ENCODE peak calls at places on chromosomes 7 and 10, in nine cellular contexts. D, N, H, Z, V, Q, O, P and M are unnamed samples.
A peak's percentile ranks its signal among the peaks of the same experiment; 100 is the strongest.

GRCh38 chr10:114623661-114624294 is 34.3 kb downstream of the ABLIM1 start:
- DNase-seq in D (no peak), N (no peak), H (peak; percentile 77), Z (no peak), V (no peak), Q (peak; percentile 52), O (peak; percentile 78), P (peak; percentile 69), M (no peak)

GRCh38 chr7:36777062-36777461 is 52.8 kb upstream of the AOAH start:
- DNase-seq in D (no peak), N (no peak), H (no peak), Z (no peak), V (no peak), Q (no peak), O (no peak), P (no peak), M (no peak)

GRCh38 chr10:49558194-49558593 is 19.3 kb upstream of the ERCC6 start:
- DNase-seq in D (no peak), N (no peak), H (no peak), Z (no peak), V (no peak), Q (no peak), O (no peak), P (no peak), M (no peak)

GRCh38 chr7:25391295-25391861 is 163.1 kb upstream of the NPVF start:
- DNase-seq in D (no peak), N (no peak), H (peak; percentile 9), Z (no peak), V (no peak), Q (no peak), O (no peak), P (no peak), M (peak; percentile 14)

GRCh38 chr10:124740374-124741280 is 3.6 kb downstream of the FAM53B start:
- DNase-seq in D (peak; percentile 54), N (peak; percentile 86), H (no peak), Z (no peak), V (peak; percentile 91), Q (peak; percentile 51), O (no peak), P (no peak), M (peak; percentile 79)

GRCh38 chr10:119421887-119422684 is 120.4 kb downstream of the RGS10 start:
- DNase-seq in D (no peak), N (no peak), H (no peak), Z (no peak), V (peak; percentile 80), Q (no peak), O (no peak), P (no peak), M (no peak)

GRCh38 chr7:77765906-77766800 is 32.1 kb downstream of the TMEM60 start:
- DNase-seq in D (no peak), N (no peak), H (no peak), Z (no peak), V (no peak), Q (no peak), O (no peak), P (no peak), M (no peak)

GRCh38 chr10:49568235-49568634 is 29.3 kb upstream of the ERCC6 start:
- DNase-seq in D (no peak), N (no peak), H (peak; percentile 31), Z (no peak), V (no peak), Q (no peak), O (no peak), P (peak; percentile 88), M (peak; percentile 17)

GRCh38 chr7:10998984-10999757 is 25.5 kb downstream of the PHF14 start:
- DNase-seq in D (no peak), N (no peak), H (peak; percentile 15), Z (no peak), V (no peak), Q (no peak), O (no peak), P (no peak), M (no peak)

GRCh38 chr10:130720235-130720634 is 584.0 kb downstream of the GLRX3 start:
- DNase-seq in D (no peak), N (no peak), H (no peak), Z (no peak), V (no peak), Q (no peak), O (no peak), P (no peak), M (no peak)

GRCh38 chr10:13775786-13776780 is 189.3 kb downstream of the PRPF18 start:
- DNase-seq in D (no peak), N (no peak), H (peak; percentile 68), Z (no peak), V (no peak), Q (no peak), O (peak; percentile 40), P (no peak), M (no peak)

GRCh38 chr10:133279266-133279960 is 2.7 kb upstream of the ADAM8 start:
- DNase-seq in D (no peak), N (no peak), H (no peak), Z (no peak), V (no peak), Q (no peak), O (no peak), P (no peak), M (no peak)

GRCh38 chr10:132543916-132544743 is 6.5 kb downstream of the INPP5A start:
- DNase-seq in D (no peak), N (peak; percentile 56), H (no peak), Z (no peak), V (peak; percentile 27), Q (peak; percentile 8), O (no peak), P (no peak), M (no peak)

GRCh38 chr7:116441534-116441933 is 58.0 kb upstream of the CAV2 start:
- DNase-seq in D (no peak), N (no peak), H (no peak), Z (no peak), V (no peak), Q (no peak), O (peak; percentile 67), P (peak; percentile 52), M (no peak)

GRCh38 chr10:131727612-131728011 is 173.2 kb upstream of the PPP2R2D start:
- DNase-seq in D (no peak), N (peak; percentile 42), H (no peak), Z (no peak), V (peak; percentile 38), Q (no peak), O (no peak), P (no peak), M (no peak)

GRCh38 chr7:42426163-42426562 is 189.2 kb upstream of the GLI3 start:
- DNase-seq in D (no peak), N (no peak), H (peak; percentile 59), Z (no peak), V (no peak), Q (no peak), O (no peak), P (no peak), M (no peak)

GRCh38 chr7:73972614-73973013 is 55.4 kb upstream of the ELN start:
- DNase-seq in D (peak; percentile 20), N (no peak), H (no peak), Z (no peak), V (peak; percentile 39), Q (no peak), O (no peak), P (no peak), M (no peak)

GRCh38 chr7:73970801-73971229 is 57.2 kb upstream of the ELN start:
- DNase-seq in D (peak; percentile 22), N (no peak), H (no peak), Z (no peak), V (peak; percentile 44), Q (no peak), O (no peak), P (no peak), M (no peak)

GRCh38 chr7:73971315-73971700 is 56.7 kb upstream of the ELN start:
- DNase-seq in D (no peak), N (no peak), H (no peak), Z (no peak), V (no peak), Q (no peak), O (no peak), P (no peak), M (peak; percentile 82)

GRCh38 chr7:73973091-73973490 is 54.9 kb upstream of the ELN start:
- DNase-seq in D (peak; percentile 23), N (peak; percentile 88), H (no peak), Z (no peak), V (peak; percentile 53), Q (peak; percentile 56), O (no peak), P (no peak), M (no peak)

GRCh38 chr7:73971701-73972341 is 56.2 kb upstream of the ELN start:
- DNase-seq in D (peak; percentile 24), N (peak; percentile 48), H (no peak), Z (no peak), V (peak; percentile 34), Q (no peak), O (no peak), P (no peak), M (no peak)
- TF ChIP-seq CTCF in D (no peak), N (no peak), H (peak; percentile 35), Z (no peak), V (no peak), Q (no peak), O (no peak), P (peak; percentile 15), M (no peak)

DNA sequence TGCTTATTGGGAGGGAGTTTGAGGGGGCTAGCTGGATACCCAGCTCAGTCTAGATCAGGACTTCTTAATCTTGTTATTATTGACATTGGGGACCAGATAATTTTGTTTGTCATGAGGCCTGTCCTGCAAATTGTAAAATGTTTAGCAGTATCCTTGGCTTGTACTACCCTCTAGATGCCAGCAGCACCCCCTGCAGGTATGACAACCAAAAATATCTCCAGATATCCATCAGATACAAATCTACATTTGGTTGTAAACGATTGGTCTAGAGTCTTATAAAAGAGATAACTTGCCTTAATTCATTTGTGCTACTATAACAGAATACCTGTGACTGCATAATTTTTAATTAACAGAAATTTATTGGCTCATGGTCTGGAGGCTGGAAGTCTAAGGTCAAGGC is 1232.2 kb downstream of the XPNPEP1 start:
- DNase-seq in D (no peak), N (no peak), H (no peak), Z (no peak), V (no peak), Q (no peak), O (no peak), P (no peak), M (no peak)
- TF ChIP-seq CTCF in D (no peak), N (no peak), H (no peak), Z (no peak), V (no peak), Q (no peak), O (no peak), P (no peak), M (no peak)

DNA sequence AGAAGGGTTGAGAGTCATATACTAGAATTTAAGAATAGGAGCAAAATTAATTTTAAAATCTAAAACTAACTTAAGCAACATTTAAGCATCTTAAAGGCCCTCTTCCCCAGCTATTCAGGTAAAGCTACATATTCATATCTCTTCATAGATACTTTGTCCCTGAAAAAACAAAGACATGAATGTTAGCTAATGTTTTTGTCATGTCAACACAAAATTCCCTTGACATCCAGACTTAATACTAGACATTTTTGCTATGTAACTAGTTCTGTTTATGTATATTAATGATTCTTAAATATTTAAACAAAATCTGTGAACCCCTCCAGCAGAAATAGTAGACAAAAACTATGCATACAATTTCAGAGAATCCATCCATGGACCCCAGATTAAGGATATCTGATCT is 43.5 kb downstream of the BAZ1B start:
- DNase-seq in D (no peak), N (no peak), H (no peak), Z (no peak), V (no peak), Q (no peak), O (no peak), P (no peak), M (no peak)
- TF ChIP-seq CTCF in D (no peak), N (no peak), H (no peak), Z (no peak), V (no peak), Q (no peak), O (no peak), P (no peak), M (no peak)

GRCh38 chr10:74824184-74825032 is 2.0 kb upstream of the KAT6B start:
- DNase-seq in D (no peak), N (peak; percentile 72), H (no peak), Z (peak; percentile 10), V (no peak), Q (peak; percentile 23), O (no peak), P (no peak), M (peak; percentile 34)
- TF ChIP-seq CTCF in D (no peak), N (no peak), H (no peak), Z (no peak), V (no peak), Q (no peak), O (no peak), P (no peak), M (no peak)